ENCODE peak calls at places on chromosome 5, in nine cellular contexts. W is aorta; G is GM12865; J is AG20443; A is NCI-H187 treated with DMSO at 0.1 percent for 48 hours; S is lower lobe of right lung; L is T1000; O is stimulated activated CD4-positive, alpha-beta T cell treated with anti-CD3 and anti-CD28 coated beads, Interleukin-12 subunit alpha, Interleukin-12 subunit beta, amount 100 ng/mL, for 4 hours; H is psoas muscle. B is an unnamed sample.

GRCh38 chr5:156670615-156671014 is 179.5 kb upstream of the PPP1R2B start:
- DNase-seq in W (no peak), G (no peak), J (no peak), A (no peak), S (no peak), L (no peak), O (no peak), H (no peak), B (no peak)

GRCh38 chr5:157772077-157772613 is 28.6 kb downstream of the LSM11 start:
- DNase-seq in W (no peak), G (no peak), J (no peak), A (no peak), S (no peak), L (no peak), O (no peak), H (no peak), B (no peak)

GRCh38 chr5:173310861-173311515 is 17.2 kb downstream of the STC2 start:
- DNase-seq in W (no peak), G (no peak), J (peak), A (no peak), S (no peak), L (no peak), O (no peak), H (peak), B (peak)

GRCh38 chr5:93421987-93422391 is 159.0 kb downstream of the NR2F1-AS1 start:
- DNase-seq in W (no peak), G (no peak), J (no peak), A (no peak), S (no peak), L (no peak), O (no peak), H (no peak), B (no peak)

GRCh38 chr5:169668732-169669131 is 31.7 kb downstream of the DOCK2 start:
- DNase-seq in W (no peak), G (no peak), J (peak), A (no peak), S (no peak), L (no peak), O (no peak), H (no peak), B (peak)

GRCh38 chr5:154652746-154653417 is 102.3 kb upstream of the LARP1 start:
- DNase-seq in W (no peak), G (no peak), J (no peak), A (no peak), S (no peak), L (no peak), O (no peak), H (no peak), B (no peak)

GRCh38 chr5:124720589-124720988 is 25.9 kb downstream of the ZNF608 start:
- DNase-seq in W (no peak), G (no peak), J (no peak), A (no peak), S (no peak), L (no peak), O (no peak), H (no peak), B (no peak)

GRCh38 chr5:172616730-172617129 is 24.3 kb upstream of the NEURL1B start:
- DNase-seq in W (no peak), G (no peak), J (no peak), A (no peak), S (no peak), L (no peak), O (no peak), H (peak), B (peak)

GRCh38 chr5:166342330-166342891 is 1949.0 kb upstream of the WWC1 start:
- DNase-seq in W (no peak), G (no peak), J (no peak), A (no peak), S (no peak), L (no peak), O (no peak), H (no peak), B (no peak)

B was measured in hepatic stellate cell.